ENCODE peak calls at places on chromosomes 16 and 17, in five cellular contexts. B is heart left ventricle, R is endothelial cell of umbilical vein, P is esophagus squamous epithelium, Z is HCT116. V is an unnamed sample.

GRCh38 chr17:10042589-10043244 is 137.6 kb upstream of the RCVRN start:
- DNase-seq in P (no peak), Z (no peak), B (no peak), R (no peak), V (no peak)

GRCh38 chr16:726438-727290 is at the start of the genes CCDC78 and HAGHL:
- DNase-seq in P (no peak), R (peak; percentile 24), Z (no peak), B (peak; percentile 55), V (no peak)

GRCh38 chr16:80122155-80122554 is 418.6 kb upstream of the DYNLRB2 start:
- DNase-seq in R (no peak), P (no peak), Z (no peak), B (peak; percentile 33), V (peak; percentile 81)

GRCh38 chr16:82671743-82672142 is 45.0 kb downstream of the CDH13 start:
- DNase-seq in B (no peak), R (no peak), P (no peak), Z (no peak), V (no peak)

GRCh38 chr17:45224671-45225050 is 3.0 kb downstream of the FMNL1 start:
- DNase-seq in R (no peak), B (no peak), P (no peak), Z (no peak), V (no peak)

GRCh38 chr16:28110479-28110878 is 47.0 kb upstream of the GSG1L start:
- DNase-seq in B (no peak), Z (no peak), P (no peak), R (no peak), V (peak; percentile 24)

GRCh38 chr16:69105501-69106361 is at the start of gene HAS3:
- DNase-seq in B (peak; percentile 44), P (no peak), Z (peak; percentile 69), R (peak; percentile 69), V (peak; percentile 62)

GRCh38 chr16:77724174-77724573 is 1.9 kb downstream of the NUDT7 start:
- DNase-seq in B (no peak), P (no peak), R (no peak), Z (no peak), V (no peak)

GRCh38 chr17:62017496-62017895 is 47.6 kb downstream of the MED13 start:
- DNase-seq in P (no peak), B (no peak), Z (no peak), R (peak; percentile 39), V (no peak)

GRCh38 chr17:72764632-72765041 is 327.9 kb downstream of the SLC39A11 start:
- DNase-seq in B (no peak), R (no peak), Z (no peak), P (no peak), V (no peak)

GRCh38 chr16:65125871-65126270 is 4.0 kb upstream of the CDH11 start:
- DNase-seq in B (no peak), R (no peak), P (no peak), Z (no peak), V (no peak)

GRCh38 chr17:57276621-57277020 is 20.3 kb downstream of the MSI2 start:
- DNase-seq in P (no peak), Z (no peak), R (no peak), B (no peak), V (no peak)

GRCh38 chr17:62892870-62893338 is 73.1 kb upstream of the TANC2 start:
- DNase-seq in B (peak; percentile 31), Z (no peak), P (no peak), R (peak; percentile 83), V (no peak)

GRCh38 chr17:3033741-3034577 is 29.4 kb downstream of the OR1D5 start:
- DNase-seq in R (no peak), Z (no peak), B (no peak), P (no peak), V (peak; percentile 40)

GRCh38 chr16:13896543-13897182 is 23.3 kb upstream of the ERCC4 start:
- DNase-seq in P (no peak), Z (peak; percentile 36), B (no peak), R (no peak), V (no peak)

GRCh38 chr16:23382279-23382678 is 70.7 kb downstream of the COG7 start:
- DNase-seq in Z (no peak), P (no peak), B (no peak), R (no peak), V (no peak)

GRCh38 chr17:30388321-30389179 is 9.8 kb downstream of the CPD start:
- DNase-seq in Z (no peak), R (no peak), B (no peak), P (no peak), V (no peak)

GRCh38 chr16:81265658-81266451 is 27.4 kb downstream of the BCO1 start:
- DNase-seq in Z (no peak), B (peak; percentile 84), P (no peak), R (no peak), V (no peak)

GRCh38 chr17:1298616-1299015 is 19.2 kb downstream of the TRARG1 start:
- DNase-seq in Z (no peak), B (no peak), R (no peak), P (no peak), V (no peak)

GRCh38 chr17:41539071-41539492 is 11.0 kb upstream of the KRT19 start:
- DNase-seq in P (no peak), R (no peak), Z (no peak), B (no peak), V (peak; percentile 49)

GRCh38 chr16:15942901-15943690 is 6.3 kb upstream of the ABCC1 start:
- DNase-seq in B (no peak), Z (no peak), P (no peak), R (no peak), V (no peak)

DNA sequence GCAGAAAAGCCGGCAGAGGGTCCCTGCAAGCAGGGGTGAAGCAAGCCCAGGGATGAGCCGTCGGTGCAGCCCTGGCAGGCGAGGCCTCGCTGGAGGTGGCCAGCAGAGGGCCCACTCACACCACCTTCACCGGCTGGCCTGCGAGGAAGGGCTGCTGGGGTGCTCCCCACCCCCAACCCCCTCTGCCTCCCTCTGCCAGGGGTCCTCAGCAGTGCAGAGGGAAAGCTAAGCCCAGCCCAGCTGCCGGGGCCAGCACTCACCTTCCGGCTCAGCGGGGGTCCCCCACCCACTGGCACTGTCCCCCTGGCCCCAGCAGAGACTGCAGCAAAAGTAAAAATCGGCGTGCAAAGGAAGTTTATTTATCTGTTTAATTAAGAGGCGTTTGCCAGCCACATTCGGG is 113.4 kb downstream of the ENGASE start:
- DNase-seq in R (no peak), B (no peak), P (no peak), Z (peak; percentile 10), V (no peak)
- TF ChIP-seq CTCF in R (peak; percentile 22), B (peak; percentile 24), P (peak; percentile 49), Z (peak; percentile 89), V (no peak)

DNA sequence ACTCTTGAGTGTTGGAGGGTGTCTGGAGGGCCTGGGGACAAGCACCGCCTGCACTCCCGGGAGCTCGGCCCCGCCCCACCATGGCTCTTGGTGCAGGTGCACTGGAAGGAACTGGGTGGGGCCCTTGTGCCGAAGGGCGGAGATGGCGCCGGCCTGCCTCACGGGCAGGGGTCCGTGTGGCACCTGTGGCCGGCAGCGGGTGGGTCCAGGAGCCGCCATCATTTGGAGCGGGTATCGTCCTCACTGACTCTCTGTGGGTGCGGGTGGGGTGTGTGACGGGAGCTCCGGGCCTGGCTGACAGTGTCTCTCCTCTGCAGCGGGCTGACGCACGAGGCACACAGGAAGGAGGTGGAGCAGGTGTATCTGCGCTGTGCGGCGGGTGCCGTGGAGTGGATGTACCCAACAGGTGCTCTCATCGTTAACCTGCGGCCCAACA is 5.2 kb downstream of the METRNL start:
- DNase-seq in R (no peak), B (no peak), Z (no peak), P (no peak), V (no peak)
- TF ChIP-seq POLR2A in R (no peak), B (no peak), Z (no peak), P (no peak), V (no peak)

GRCh38 chr17:76263896-76264295 is 1.3 kb upstream of the UBALD2 start:
- DNase-seq in B (no peak), Z (no peak), P (no peak), R (no peak), V (no peak)

GRCh38 chr17:76265624-76266243 is 586 bp downstream of the UBALD2 start:
- DNase-seq in R (peak; percentile 36), B (peak; percentile 64), Z (no peak), P (no peak), V (no peak)

GRCh38 chr17:76264425-76264754 is 758 bp upstream of the UBALD2 start:
- DNase-seq in Z (no peak), R (no peak), P (no peak), B (no peak), V (no peak)

GRCh38 chr17:76266244-76266938 is 1.2 kb downstream of the UBALD2 start:
- DNase-seq in P (no peak), Z (no peak), B (no peak), R (peak; percentile 53), V (no peak)

GRCh38 chr17:76264755-76265623 is at the start of gene UBALD2:
- DNase-seq in B (peak; percentile 99), R (peak; percentile 100), Z (peak; percentile 99), P (peak; percentile 98), V (peak; percentile 100)
- TF ChIP-seq CTCF in B (no peak), R (no peak), Z (no peak), P (peak; percentile 9), V (no peak)

GRCh38 chr17:48025040-48025903 is 12.3 kb downstream of the COPZ2 start:
- DNase-seq in B (peak; percentile 97), R (peak; percentile 97), Z (peak; percentile 98), P (peak; percentile 86), V (peak; percentile 99)

GRCh38 chr17:48028736-48029135 is 8.9 kb downstream of the COPZ2 start:
- DNase-seq in B (no peak), Z (no peak), P (no peak), R (no peak), V (no peak)

GRCh38 chr17:48027322-48027981 is 10.1 kb downstream of the COPZ2 start:
- DNase-seq in R (no peak), Z (no peak), B (no peak), P (no peak), V (no peak)

GRCh38 chr17:48025904-48026502 is 11.6 kb downstream of the COPZ2 start:
- DNase-seq in P (no peak), B (no peak), Z (no peak), R (peak; percentile 12), V (no peak)

DNA sequence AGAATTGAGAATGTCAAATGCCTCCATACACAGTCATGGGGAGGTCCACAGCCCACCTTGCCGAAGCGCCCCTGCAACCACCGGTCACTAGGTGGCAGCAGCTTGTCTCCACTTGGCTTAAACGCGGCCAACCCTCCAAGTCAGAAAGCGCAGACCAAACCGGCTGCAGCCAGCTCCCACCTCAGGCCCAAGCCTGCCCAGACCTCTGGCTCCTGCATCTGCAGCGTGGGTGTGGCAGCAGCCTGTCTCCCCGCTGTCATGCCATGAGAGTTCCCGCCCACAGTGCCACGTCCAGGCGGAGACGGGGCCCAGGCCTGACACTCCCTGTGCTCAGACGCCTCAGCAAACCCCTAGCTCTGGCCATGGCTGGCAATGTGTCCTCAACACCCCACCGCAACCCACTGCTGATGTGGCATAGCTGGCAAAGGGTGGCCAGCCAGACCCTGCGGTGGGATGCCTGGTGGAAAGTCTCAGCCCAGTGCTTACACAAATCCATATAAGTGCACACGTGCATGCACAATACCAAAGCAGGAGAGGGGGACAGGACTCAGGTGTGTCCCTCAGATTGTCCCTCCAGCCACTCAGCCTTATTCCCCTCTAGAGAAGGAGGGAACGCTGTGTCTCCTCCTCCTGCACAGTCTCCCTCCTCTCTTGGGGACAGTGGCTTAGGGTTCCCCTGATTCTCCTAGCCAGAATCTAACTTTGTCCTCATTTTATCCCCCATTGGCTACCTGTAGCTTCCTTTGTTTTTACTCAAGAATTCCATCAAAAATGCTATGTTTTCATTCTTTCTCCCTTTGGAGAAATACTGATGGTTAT is 10.9 kb downstream of the COPZ2 start:
- DNase-seq in B (peak; percentile 89), Z (peak; percentile 90), R (peak; percentile 79), P (peak; percentile 28), V (peak; percentile 88)
- TF ChIP-seq POLR2A in B (no peak), Z (peak; percentile 37), R (no peak), P (no peak), V (no peak)

V was measured in suprapubic skin.